ENCODE peak calls at places on chromosomes 1 and 21, in eight cellular contexts. N is NB4, T is thoracic aorta, X is sigmoid colon, S is OCI-LY7, E is GM23338, K is right lobe of liver, I is astrocyte. R is an unnamed sample.

GRCh38 chr1:184483101-184483813 is 96.4 kb downstream of the C1orf21 start:
- DNase-seq in N (no peak), T (no peak), X (peak; percentile 88), S (no peak), E (no peak), K (no peak), I (peak; percentile 43), R (peak; percentile 49)

GRCh38 chr21:45516671-45517151 is 25.5 kb downstream of the SLC19A1 start:
- DNase-seq in N (no peak), T (no peak), X (peak; percentile 52), S (no peak), E (no peak), K (peak; percentile 45), I (no peak), R (no peak)

GRCh38 chr1:36133484-36133883 is 8.5 kb upstream of the COL8A2 start:
- DNase-seq in N (no peak), T (peak; percentile 40), X (no peak), S (no peak), E (no peak), K (no peak), I (peak; percentile 95), R (peak; percentile 92)

GRCh38 chr1:99176753-99177152 is 87.5 kb upstream of the PLPPR4 start:
- DNase-seq in N (no peak), T (no peak), X (no peak), S (no peak), E (no peak), K (no peak), I (peak; percentile 51), R (no peak)

GRCh38 chr1:159755608-159756007 is 25.2 kb upstream of the DUSP23 start:
- DNase-seq in N (peak; percentile 5), T (no peak), X (no peak), S (no peak), E (no peak), K (no peak), I (no peak), R (no peak)

GRCh38 chr1:6594977-6595740 is 7.5 kb downstream of the KLHL21 start:
- DNase-seq in N (no peak), T (no peak), X (no peak), S (no peak), E (no peak), K (no peak), I (no peak), R (no peak)

GRCh38 chr1:156149374-156150106 is 3.8 kb upstream of the SEMA4A start:
- DNase-seq in N (no peak), T (no peak), X (no peak), S (peak; percentile 91), E (peak; percentile 99), K (no peak), I (no peak), R (no peak)

GRCh38 chr1:31576201-31576669 is at the start of gene TINAGL1:
- DNase-seq in N (no peak), T (no peak), X (peak; percentile 81), S (no peak), E (peak; percentile 92), K (no peak), I (no peak), R (no peak)

GRCh38 chr21:44555200-44555875 is 3.3 kb downstream of the KRTAP10-3 start:
- DNase-seq in N (no peak), T (no peak), X (peak; percentile 41), S (no peak), E (no peak), K (no peak), I (no peak), R (no peak)

GRCh38 chr1:248818505-248819374 is 7.0 kb downstream of the SH3BP5L start:
- DNase-seq in N (peak; percentile 5), T (no peak), X (no peak), S (no peak), E (no peak), K (no peak), I (no peak), R (no peak)

GRCh38 chr1:43007377-43008105 is 48.9 kb upstream of the SLC2A1 start:
- DNase-seq in N (no peak), T (no peak), X (no peak), S (no peak), E (peak; percentile 84), K (no peak), I (no peak), R (no peak)

GRCh38 chr21:15062566-15062965 is 2.2 kb downstream of the NRIP1 start:
- DNase-seq in N (no peak), T (no peak), X (no peak), S (no peak), E (no peak), K (no peak), I (no peak), R (peak; percentile 50)

GRCh38 chr1:26335774-26336476 is 18.0 kb downstream of the CRYBG2 start:
- DNase-seq in N (no peak), T (no peak), X (no peak), S (no peak), E (peak; percentile 59), K (no peak), I (no peak), R (no peak)

GRCh38 chr1:165857046-165857801 is 29.8 kb downstream of the UCK2 start:
- DNase-seq in N (peak; percentile 88), T (no peak), X (no peak), S (no peak), E (peak; percentile 56), K (peak; percentile 57), I (peak; percentile 53), R (no peak)

GRCh38 chr1:6322161-6322560 is 61.3 kb upstream of the GPR153 start:
- DNase-seq in N (no peak), T (no peak), X (no peak), S (no peak), E (no peak), K (no peak), I (no peak), R (no peak)

GRCh38 chr1:229117664-229118300 is 153.1 kb upstream of the RAB4A start:
- DNase-seq in N (no peak), T (peak; percentile 82), X (peak; percentile 94), S (no peak), E (no peak), K (peak; percentile 90), I (no peak), R (peak; percentile 58)

GRCh38 chr1:53080041-53080440 is 18.0 kb downstream of the PODN start:
- DNase-seq in N (no peak), T (no peak), X (no peak), S (no peak), E (no peak), K (no peak), I (no peak), R (no peak)

DNA sequence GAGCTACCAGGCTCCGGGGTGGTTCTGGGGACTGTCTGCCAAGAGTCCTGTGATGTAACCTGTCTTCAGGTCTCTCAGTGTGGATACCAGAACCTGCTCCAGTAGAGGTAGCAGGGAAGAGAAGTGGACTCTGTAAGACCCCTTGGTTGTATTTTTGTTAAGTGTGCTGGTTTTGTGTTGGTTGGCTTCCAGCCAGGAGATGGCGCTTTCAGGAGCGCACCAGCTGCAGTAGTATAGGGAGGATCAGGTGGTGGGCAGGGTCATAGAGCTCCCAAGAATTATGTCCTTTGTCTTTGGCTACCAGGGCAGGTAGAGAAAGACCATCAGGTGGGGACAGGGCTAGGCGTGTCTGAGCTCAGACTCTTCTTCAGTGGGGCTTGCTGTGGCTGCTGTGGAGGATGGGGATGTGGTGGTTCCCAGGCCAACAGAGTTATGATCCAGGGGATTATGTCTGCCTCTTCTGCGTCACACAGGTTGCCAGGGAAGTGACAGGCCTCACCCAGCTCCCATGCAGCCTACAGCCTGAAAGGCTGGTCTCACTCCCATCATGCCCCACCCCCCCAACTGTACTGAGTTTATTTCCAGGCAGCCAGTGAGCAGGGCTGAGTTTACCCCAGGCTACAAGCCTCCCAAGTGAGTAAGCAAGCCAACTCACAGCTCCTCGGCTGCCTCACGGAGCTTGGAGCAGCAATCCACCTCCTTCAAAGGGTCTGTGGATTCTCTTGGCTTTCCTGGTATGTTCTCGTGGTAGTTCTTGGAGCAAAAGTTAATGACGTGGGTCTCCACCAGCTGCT is 1147.4 kb upstream of the ADGRL4 start:
- DNase-seq in N (peak; percentile 1), T (no peak), X (no peak), S (no peak), E (peak; percentile 41), K (no peak), I (peak; percentile 21), R (no peak)
- TF ChIP-seq CTCF in N (no peak), T (no peak), X (no peak), S (peak; percentile 23), E (peak; percentile 45), K (no peak), I (no peak), R (no peak)

DNA sequence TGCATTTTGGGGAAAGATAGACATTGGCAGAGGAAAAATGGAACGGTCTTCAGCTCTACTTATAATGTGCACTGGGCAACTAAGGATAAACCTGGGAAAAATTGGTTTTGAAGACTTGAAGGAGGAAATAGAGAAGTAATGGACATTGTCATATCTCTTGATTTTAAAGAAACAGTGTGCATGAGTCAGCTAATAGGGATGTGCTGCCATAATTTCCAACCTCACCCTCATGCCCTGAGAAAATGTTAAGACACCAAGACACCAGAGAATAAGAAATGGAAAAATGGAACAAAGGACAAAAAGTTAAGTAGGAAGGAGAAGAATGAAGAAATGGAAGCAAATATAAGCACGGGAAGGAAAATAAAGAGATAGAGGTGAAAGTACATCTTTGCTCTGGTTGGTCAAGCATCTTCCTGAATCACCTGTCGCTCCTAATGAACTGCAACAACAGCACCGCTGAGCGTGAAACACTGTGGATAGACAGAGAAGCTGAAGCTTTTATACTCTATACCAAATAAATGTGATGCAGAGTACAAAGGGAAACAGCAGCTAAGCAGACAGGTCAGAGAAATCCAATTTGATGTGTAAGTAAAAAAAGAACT is 5.3 kb downstream of the UBR4 start:
- DNase-seq in N (no peak), T (no peak), X (no peak), S (no peak), E (no peak), K (no peak), I (no peak), R (no peak)
- H3K4me3 ChIP-seq in N (no peak overlapping the region), T (no peak overlapping the region), X (no peak overlapping the region), S (no peak overlapping the region), E (no peak overlapping the region), K (no peak overlapping the region), I (no peak overlapping the region), R (no peak overlapping the region)

DNA sequence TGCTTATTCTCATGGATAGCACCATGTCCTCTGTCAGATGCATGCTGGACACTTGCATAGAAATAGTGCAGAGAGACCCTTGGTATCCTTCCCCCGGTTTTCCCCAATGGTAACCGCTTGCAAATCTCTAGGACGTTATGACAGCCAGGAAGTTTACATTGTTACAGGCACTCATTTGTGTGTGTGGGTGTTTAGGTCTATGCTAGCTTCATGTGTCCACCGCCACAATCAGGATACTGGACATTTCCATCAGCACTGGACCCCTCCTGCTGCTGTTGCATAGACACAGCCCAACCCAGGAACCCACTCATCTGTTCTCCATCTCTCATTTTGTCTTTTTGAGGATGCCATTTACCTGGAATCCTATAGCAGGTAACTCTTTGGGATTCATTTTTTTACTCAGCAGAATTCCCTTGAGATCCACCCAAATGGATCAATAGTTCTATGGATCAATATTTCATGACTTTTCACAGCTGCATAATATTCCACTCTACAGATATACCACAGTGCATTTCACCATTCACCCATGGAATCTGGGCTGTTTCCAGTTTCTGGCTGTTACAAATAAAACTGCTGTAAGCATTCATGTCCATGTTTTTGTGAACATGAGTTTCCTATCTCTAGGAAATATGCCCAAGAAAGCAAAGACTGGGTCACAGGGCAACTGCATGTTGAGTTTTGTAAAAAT is 6.6 kb upstream of the WNT9A start:
- DNase-seq in N (no peak), T (no peak), X (no peak), S (no peak), E (no peak), K (no peak), I (no peak), R (no peak)
- TF ChIP-seq CTCF in N (no peak), T (no peak), X (no peak), S (peak; percentile 36), E (peak; percentile 5), K (no peak), I (no peak), R (no peak)

GRCh38 chr21:39346671-39347327 is 2.1 kb downstream of the HMGN1 start:
- DNase-seq in N (no peak), T (no peak), X (no peak), S (no peak), E (no peak), K (no peak), I (no peak), R (no peak)
- H3K4me3 ChIP-seq in N (peak overlapping the region; percentile 98), T (no peak overlapping the region), X (peak overlapping the region; percentile 75), S (peak overlapping the region; percentile 90), E (peak overlapping the region; percentile 87), K (no peak overlapping the region), I (peak overlapping the region; percentile 94), R (peak overlapping the region; percentile 77)

R was measured in fibroblast of pulmonary artery.